ENCODE peak calls at places on chromosome X, in five cellular contexts. One of them, this sample, is unnamed.

GRCh38 chrX:133185938-133186337 is 32.2 kb downstream of the TFDP3 start:
- ATAC-seq in gastrocnemius medialis: no peak
- ATAC-seq in upper lobe of left lung: no peak
- ATAC-seq in A549: no peak
- ATAC-seq in HCT116: peak; percentile 81
- ATAC-seq in this sample: no peak

GRCh38 chrX:45851434-45851991 is 650.8 kb upstream of the DIPK2B start:
- ATAC-seq in HCT116: peak; percentile 84
- ATAC-seq in A549: peak; percentile 92
- ATAC-seq in gastrocnemius medialis: no peak
- ATAC-seq in upper lobe of left lung: no peak
- ATAC-seq in this sample: peak; percentile 43

GRCh38 chrX:115588180-115588579 is 27.2 kb downstream of the PLS3 start:
- ATAC-seq in gastrocnemius medialis: no peak
- ATAC-seq in A549: no peak
- ATAC-seq in upper lobe of left lung: no peak
- ATAC-seq in HCT116: no peak
- ATAC-seq in this sample: no peak

GRCh38 chrX:110086916-110087484 is 84.1 kb downstream of the TMEM164 start:
- ATAC-seq in gastrocnemius medialis: peak; percentile 47
- ATAC-seq in upper lobe of left lung: peak; percentile 69
- ATAC-seq in HCT116: peak; percentile 72
- ATAC-seq in A549: peak; percentile 84
- ATAC-seq in this sample: peak; percentile 43

GRCh38 chrX:100831219-100831946 is 11.2 kb downstream of the CSTF2 start:
- ATAC-seq in A549: no peak
- ATAC-seq in HCT116: no peak
- ATAC-seq in upper lobe of left lung: no peak
- ATAC-seq in gastrocnemius medialis: no peak
- ATAC-seq in this sample: no peak

GRCh38 chrX:120274145-120274544 is 23.5 kb downstream of the ZBTB33 start:
- ATAC-seq in HCT116: no peak
- ATAC-seq in gastrocnemius medialis: no peak
- ATAC-seq in A549: no peak
- ATAC-seq in upper lobe of left lung: no peak
- ATAC-seq in this sample: no peak

GRCh38 chrX:135489542-135489941 is 30.9 kb upstream of the INTS6L start:
- ATAC-seq in A549: no peak
- ATAC-seq in upper lobe of left lung: no peak
- ATAC-seq in HCT116: no peak
- ATAC-seq in gastrocnemius medialis: no peak
- ATAC-seq in this sample: no peak

GRCh38 chrX:120566817-120567216 is 6.1 kb upstream of the CUL4B start:
- ATAC-seq in A549: no peak
- ATAC-seq in upper lobe of left lung: no peak
- ATAC-seq in HCT116: no peak
- ATAC-seq in gastrocnemius medialis: no peak
- ATAC-seq in this sample: no peak

GRCh38 chrX:130419263-130419662 is 17.5 kb downstream of the RBMX2 start:
- ATAC-seq in upper lobe of left lung: no peak
- ATAC-seq in A549: no peak
- ATAC-seq in gastrocnemius medialis: no peak
- ATAC-seq in HCT116: no peak
- ATAC-seq in this sample: no peak

GRCh38 chrX:129188223-129188622 is 335.1 kb downstream of the SMARCA1 start:
- ATAC-seq in gastrocnemius medialis: no peak
- ATAC-seq in HCT116: no peak
- ATAC-seq in A549: no peak
- ATAC-seq in upper lobe of left lung: no peak
- ATAC-seq in this sample: no peak

GRCh38 chrX:54248309-54248708 is 65.3 kb upstream of the FAM120C start:
- ATAC-seq in HCT116: peak; percentile 71
- ATAC-seq in upper lobe of left lung: no peak
- ATAC-seq in gastrocnemius medialis: peak; percentile 65
- ATAC-seq in A549: peak; percentile 85
- ATAC-seq in this sample: no peak

GRCh38 chrX:2449135-2449886 is 51.5 kb downstream of the DHRSX start:
- ATAC-seq in A549: no peak
- ATAC-seq in gastrocnemius medialis: no peak
- ATAC-seq in HCT116: no peak
- ATAC-seq in upper lobe of left lung: no peak
- ATAC-seq in this sample: no peak

GRCh38 chrX:13463608-13464007 is 105.8 kb upstream of the EGFL6 start:
- ATAC-seq in gastrocnemius medialis: peak; percentile 99
- ATAC-seq in upper lobe of left lung: no peak
- ATAC-seq in HCT116: no peak
- ATAC-seq in A549: no peak
- ATAC-seq in this sample: peak; percentile 75

GRCh38 chrX:136752796-136753195 is 27.9 kb downstream of the ARHGEF6 start:
- ATAC-seq in gastrocnemius medialis: peak; percentile 77
- ATAC-seq in HCT116: no peak
- ATAC-seq in A549: no peak
- ATAC-seq in upper lobe of left lung: no peak
- ATAC-seq in this sample: peak; percentile 58

GRCh38 chrX:70456256-70456655 is 11.6 kb downstream of the DLG3 start:
- ATAC-seq in gastrocnemius medialis: no peak
- ATAC-seq in A549: no peak
- ATAC-seq in HCT116: no peak
- ATAC-seq in upper lobe of left lung: no peak
- ATAC-seq in this sample: no peak

GRCh38 chrX:108203540-108203939 is 112.0 kb downstream of the ATG4A start:
- ATAC-seq in HCT116: no peak
- ATAC-seq in upper lobe of left lung: no peak
- ATAC-seq in gastrocnemius medialis: no peak
- ATAC-seq in A549: no peak
- ATAC-seq in this sample: no peak

GRCh38 chrX:21840199-21840557 is 761 bp downstream of the MBTPS2 start:
- ATAC-seq in upper lobe of left lung: no peak
- ATAC-seq in A549: no peak
- ATAC-seq in gastrocnemius medialis: no peak
- ATAC-seq in HCT116: no peak
- ATAC-seq in this sample: no peak

GRCh38 chrX:40526412-40526811 is 54.4 kb upstream of the ATP6AP2 start:
- ATAC-seq in HCT116: no peak
- ATAC-seq in A549: no peak
- ATAC-seq in gastrocnemius medialis: peak; percentile 56
- ATAC-seq in upper lobe of left lung: no peak
- ATAC-seq in this sample: no peak

GRCh38 chrX:150536455-150537116 is 31.8 kb upstream of the MTM1 start:
- ATAC-seq in gastrocnemius medialis: no peak
- ATAC-seq in upper lobe of left lung: no peak
- ATAC-seq in A549: peak; percentile 71
- ATAC-seq in HCT116: peak; percentile 72
- ATAC-seq in this sample: no peak

GRCh38 chrX:10106801-10107200 is 50.0 kb upstream of the CLCN4 start:
- ATAC-seq in A549: no peak
- ATAC-seq in upper lobe of left lung: no peak
- ATAC-seq in gastrocnemius medialis: no peak
- ATAC-seq in HCT116: no peak
- ATAC-seq in this sample: no peak

GRCh38 chrX:46228389-46228788 is 316.8 kb downstream of the ZNF674 start:
- ATAC-seq in A549: no peak
- ATAC-seq in upper lobe of left lung: no peak
- ATAC-seq in HCT116: no peak
- ATAC-seq in gastrocnemius medialis: no peak
- ATAC-seq in this sample: no peak

GRCh38 chrX:131306602-131307001 is 17.5 kb upstream of the IGSF1 start:
- ATAC-seq in gastrocnemius medialis: no peak
- ATAC-seq in A549: no peak
- ATAC-seq in upper lobe of left lung: no peak
- ATAC-seq in HCT116: no peak
- ATAC-seq in this sample: no peak

GRCh38 chrX:3230496-3230895 is 116.0 kb downstream of the MXRA5 start:
- ATAC-seq in gastrocnemius medialis: no peak
- ATAC-seq in upper lobe of left lung: no peak
- ATAC-seq in HCT116: no peak
- ATAC-seq in A549: no peak
- ATAC-seq in this sample: no peak

GRCh38 chrX:23505531-23506303 is 161.6 kb upstream of the PRDX4 start:
- ATAC-seq in HCT116: no peak
- ATAC-seq in gastrocnemius medialis: no peak
- ATAC-seq in upper lobe of left lung: no peak
- ATAC-seq in A549: no peak
- ATAC-seq in this sample: no peak

GRCh38 chrX:38233891-38234807 is 13.5 kb upstream of the SRPX start:
- ATAC-seq in A549: peak; percentile 40
- ATAC-seq in HCT116: peak; percentile 27
- ATAC-seq in gastrocnemius medialis: peak; percentile 82
- ATAC-seq in upper lobe of left lung: peak; percentile 19
- ATAC-seq in this sample: peak; percentile 81

GRCh38 chrX:72042860-72043248 is 88.9 kb downstream of the RTL5 start:
- ATAC-seq in upper lobe of left lung: no peak
- ATAC-seq in gastrocnemius medialis: no peak
- ATAC-seq in HCT116: no peak
- ATAC-seq in A549: no peak
- ATAC-seq in this sample: no peak
- H3K4me3 ChIP-seq in upper lobe of left lung: no peak overlapping the region
- H3K4me3 ChIP-seq in gastrocnemius medialis: no peak overlapping the region
- H3K4me3 ChIP-seq in HCT116: no peak overlapping the region
- H3K4me3 ChIP-seq in A549: no peak overlapping the region
- H3K4me3 ChIP-seq in this sample: no peak overlapping the region

DNA sequence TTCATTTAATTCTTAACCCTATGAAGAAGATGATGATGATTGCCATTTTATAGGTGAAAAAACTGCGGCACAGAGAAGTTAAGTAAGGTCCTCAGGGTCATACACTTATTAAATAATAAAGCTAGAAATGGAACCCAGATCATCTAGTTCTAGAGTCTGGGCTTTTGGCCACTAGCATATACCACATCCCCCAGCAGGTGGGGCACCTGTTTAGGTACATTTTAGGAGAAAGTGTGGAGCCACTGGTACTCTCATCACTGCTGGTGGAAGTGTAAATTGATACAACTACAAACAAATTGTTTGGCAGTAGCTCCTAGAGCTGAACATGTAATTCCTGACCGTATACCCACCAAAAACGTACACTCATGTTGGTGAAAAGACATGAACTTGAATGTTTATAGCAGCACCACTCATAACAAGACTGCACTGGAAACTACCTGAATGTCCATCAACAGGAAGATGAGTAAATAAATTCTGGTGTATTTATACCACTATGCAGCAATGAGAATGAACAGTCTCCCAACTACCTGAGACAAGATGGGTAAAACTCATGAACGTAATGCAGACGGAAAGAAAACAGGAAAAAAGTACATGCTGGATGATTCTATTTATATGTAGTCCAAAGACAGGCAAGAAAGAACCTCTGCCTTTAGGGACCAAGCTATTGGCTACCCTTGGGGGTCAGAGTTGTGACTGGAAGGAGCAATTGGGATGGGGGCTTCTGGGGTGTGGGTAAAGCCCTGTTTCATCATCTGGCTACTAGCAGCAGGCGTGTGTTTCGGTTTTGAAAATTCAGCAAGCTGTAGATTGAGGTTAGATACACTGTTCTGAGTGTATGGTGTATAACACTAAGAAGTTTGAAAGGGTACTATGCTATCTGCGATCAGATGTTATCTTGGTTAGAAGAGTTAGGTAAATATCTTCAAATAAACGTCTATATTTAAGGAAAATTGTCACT is 72.3 kb upstream of the ADGRG2 start:
- ATAC-seq in gastrocnemius medialis: no peak
- ATAC-seq in HCT116: no peak
- ATAC-seq in A549: no peak
- ATAC-seq in upper lobe of left lung: no peak
- ATAC-seq in this sample: no peak
- TF ChIP-seq CTCF in gastrocnemius medialis: no peak
- TF ChIP-seq CTCF in HCT116: peak; percentile 18
- TF ChIP-seq CTCF in A549: no peak
- TF ChIP-seq CTCF in upper lobe of left lung: no peak
- TF ChIP-seq CTCF in this sample: no peak

DNA sequence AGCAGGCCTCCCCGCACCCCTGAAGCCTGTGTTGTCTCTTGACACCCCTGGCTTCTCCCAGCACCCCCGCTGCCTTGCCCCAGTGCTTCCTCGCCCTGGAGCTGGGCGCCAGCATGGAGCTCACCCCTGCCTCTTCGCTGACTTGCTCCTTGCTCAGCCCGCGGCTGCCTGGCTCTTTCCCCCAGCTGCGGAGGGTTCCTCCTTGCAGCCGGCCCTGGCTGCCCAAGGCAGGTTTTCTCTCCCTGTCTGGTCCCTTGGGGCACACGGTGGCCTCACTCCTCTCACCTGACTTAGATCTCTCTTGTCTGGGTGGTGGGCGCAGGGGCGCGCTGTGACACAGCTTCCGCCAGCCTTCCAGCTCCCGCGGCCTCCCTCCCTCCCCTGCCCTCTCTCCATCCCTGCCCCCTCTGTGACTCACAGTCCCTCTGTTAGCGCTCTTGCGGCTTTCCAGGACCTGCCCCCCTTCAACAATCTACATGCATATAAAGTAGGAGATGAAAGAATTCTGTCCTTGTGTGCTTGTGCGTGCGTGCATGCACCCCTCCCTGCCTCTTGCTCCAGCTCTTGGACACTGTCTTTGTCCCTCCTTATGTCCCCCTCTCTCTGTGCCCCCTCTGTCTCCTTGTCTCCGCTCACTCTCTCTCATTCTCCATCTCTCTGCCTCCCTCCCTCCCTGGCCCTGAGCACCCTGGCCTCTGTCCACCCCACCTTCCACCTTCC is 2.2 kb downstream of the PLXNB3 start:
- ATAC-seq in HCT116: no peak
- ATAC-seq in upper lobe of left lung: no peak
- ATAC-seq in gastrocnemius medialis: no peak
- ATAC-seq in A549: peak; percentile 51
- ATAC-seq in this sample: peak; percentile 45
- TF ChIP-seq POLR2A in HCT116: no peak
- TF ChIP-seq POLR2A in upper lobe of left lung: no peak
- TF ChIP-seq POLR2A in gastrocnemius medialis: no peak
- TF ChIP-seq POLR2A in A549: no peak
- TF ChIP-seq POLR2A in this sample: no peak

GRCh38 chrX:154513662-154514204 is 2.3 kb downstream of the FAM3A start:
- ATAC-seq in gastrocnemius medialis: no peak
- ATAC-seq in upper lobe of left lung: no peak
- ATAC-seq in A549: no peak
- ATAC-seq in HCT116: no peak
- ATAC-seq in this sample: no peak

GRCh38 chrX:154515803-154516654 is at the start of gene FAM3A:
- ATAC-seq in A549: peak; percentile 92
- ATAC-seq in HCT116: peak; percentile 96
- ATAC-seq in gastrocnemius medialis: peak; percentile 86
- ATAC-seq in upper lobe of left lung: peak; percentile 95
- ATAC-seq in this sample: peak; percentile 93

GRCh38 chrX:154517101-154517781 is 1.2 kb upstream of the FAM3A start:
- ATAC-seq in A549: no peak
- ATAC-seq in gastrocnemius medialis: no peak
- ATAC-seq in upper lobe of left lung: no peak
- ATAC-seq in HCT116: no peak
- ATAC-seq in this sample: no peak

GRCh38 chrX:154519389-154519788 is 3.4 kb upstream of the FAM3A start:
- ATAC-seq in gastrocnemius medialis: no peak
- ATAC-seq in upper lobe of left lung: no peak
- ATAC-seq in A549: no peak
- ATAC-seq in HCT116: no peak
- ATAC-seq in this sample: no peak

DNA sequence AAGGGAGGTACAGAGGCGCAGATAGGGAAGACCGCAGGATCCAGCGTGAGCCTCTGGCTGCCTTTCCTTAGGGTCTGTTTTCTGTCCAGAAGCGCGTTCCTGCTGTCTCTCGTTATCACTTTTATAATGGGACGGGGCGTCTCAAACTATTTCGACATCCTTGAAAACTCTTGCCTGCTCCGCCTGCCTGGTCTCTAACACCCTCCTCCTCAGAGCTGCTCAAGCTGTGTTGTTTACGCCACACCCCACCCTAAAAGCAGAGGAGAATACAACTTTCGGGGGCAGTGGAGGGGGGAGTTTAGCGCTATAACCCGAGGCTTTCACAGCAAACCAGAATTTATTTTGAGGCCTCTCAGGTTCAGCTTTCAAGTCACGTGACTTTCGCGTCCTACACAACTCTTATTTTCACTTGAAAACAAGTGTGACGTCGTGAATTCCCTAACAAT is 646 bp upstream of the FAM3A start:
- ATAC-seq in upper lobe of left lung: peak; percentile 69
- ATAC-seq in gastrocnemius medialis: peak; percentile 37
- ATAC-seq in HCT116: peak; percentile 2
- ATAC-seq in A549: peak; percentile 14
- ATAC-seq in this sample: peak; percentile 70
- H3K4me3 ChIP-seq in upper lobe of left lung: peak overlapping the region; percentile 66
- H3K4me3 ChIP-seq in gastrocnemius medialis: peak overlapping the region; percentile 54
- H3K4me3 ChIP-seq in HCT116: peak overlapping the region; percentile 44
- H3K4me3 ChIP-seq in A549: peak overlapping the region; percentile 41
- H3K4me3 ChIP-seq in this sample: peak overlapping the region; percentile 24